ENCODE peak calls at places on chromosomes 16 and 17, in nine cellular contexts. One of them, this sample, is unnamed.

GRCh38 chr16:62213763-62214162 is 177.5 kb upstream of the CDH8 start:
- DNase-seq in central memory CD4-positive, alpha-beta T cell: no peak
- DNase-seq in ELF-1: peak
- DNase-seq in heart left ventricle: no peak
- DNase-seq in AG08396: no peak
- DNase-seq in posterior vena cava: no peak
- DNase-seq in naive thymus-derived CD8-positive, alpha-beta T cell: no peak
- DNase-seq in stimulated activated CD4-positive, alpha-beta T cell treated with anti-CD3 and anti-CD28 coated beads, TNF-alpha, amount 100 ng/mL, for 48 hours: no peak
- DNase-seq in stomach: no peak
- DNase-seq in this sample: no peak

GRCh38 chr17:38619937-38620550 is 14.3 kb upstream of the SRCIN1 start:
- DNase-seq in central memory CD4-positive, alpha-beta T cell: no peak
- DNase-seq in ELF-1: peak
- DNase-seq in heart left ventricle: no peak
- DNase-seq in AG08396: no peak
- DNase-seq in posterior vena cava: peak
- DNase-seq in naive thymus-derived CD8-positive, alpha-beta T cell: no peak
- DNase-seq in stimulated activated CD4-positive, alpha-beta T cell treated with anti-CD3 and anti-CD28 coated beads, TNF-alpha, amount 100 ng/mL, for 48 hours: no peak
- DNase-seq in stomach: no peak
- DNase-seq in this sample: no peak

GRCh38 chr17:57966875-57967274 is 11.7 kb upstream of the CUEDC1 start:
- DNase-seq in central memory CD4-positive, alpha-beta T cell: no peak
- DNase-seq in ELF-1: no peak
- DNase-seq in heart left ventricle: no peak
- DNase-seq in AG08396: no peak
- DNase-seq in posterior vena cava: no peak
- DNase-seq in naive thymus-derived CD8-positive, alpha-beta T cell: no peak
- DNase-seq in stimulated activated CD4-positive, alpha-beta T cell treated with anti-CD3 and anti-CD28 coated beads, TNF-alpha, amount 100 ng/mL, for 48 hours: no peak
- DNase-seq in stomach: no peak
- DNase-seq in this sample: no peak

GRCh38 chr16:24635900-24636610 is 93.4 kb upstream of the TNRC6A start:
- DNase-seq in central memory CD4-positive, alpha-beta T cell: no peak
- DNase-seq in ELF-1: no peak
- DNase-seq in heart left ventricle: peak
- DNase-seq in AG08396: peak
- DNase-seq in posterior vena cava: peak
- DNase-seq in naive thymus-derived CD8-positive, alpha-beta T cell: no peak
- DNase-seq in stimulated activated CD4-positive, alpha-beta T cell treated with anti-CD3 and anti-CD28 coated beads, TNF-alpha, amount 100 ng/mL, for 48 hours: no peak
- DNase-seq in stomach: peak
- DNase-seq in this sample: no peak

GRCh38 chr17:13311301-13311700 is 290.4 kb downstream of the HS3ST3A1 start:
- DNase-seq in central memory CD4-positive, alpha-beta T cell: no peak
- DNase-seq in ELF-1: no peak
- DNase-seq in heart left ventricle: no peak
- DNase-seq in AG08396: peak
- DNase-seq in posterior vena cava: no peak
- DNase-seq in naive thymus-derived CD8-positive, alpha-beta T cell: no peak
- DNase-seq in stimulated activated CD4-positive, alpha-beta T cell treated with anti-CD3 and anti-CD28 coated beads, TNF-alpha, amount 100 ng/mL, for 48 hours: no peak
- DNase-seq in stomach: no peak
- DNase-seq in this sample: no peak

GRCh38 chr16:85673529-85674417 is 15.0 kb downstream of the GINS2 start:
- DNase-seq in central memory CD4-positive, alpha-beta T cell: no peak
- DNase-seq in ELF-1: no peak
- DNase-seq in heart left ventricle: peak
- DNase-seq in AG08396: peak
- DNase-seq in posterior vena cava: peak
- DNase-seq in naive thymus-derived CD8-positive, alpha-beta T cell: no peak
- DNase-seq in stimulated activated CD4-positive, alpha-beta T cell treated with anti-CD3 and anti-CD28 coated beads, TNF-alpha, amount 100 ng/mL, for 48 hours: no peak
- DNase-seq in stomach: peak
- DNase-seq in this sample: no peak

GRCh38 chr16:84830765-84831384 is 11.1 kb downstream of the CRISPLD2 start:
- DNase-seq in central memory CD4-positive, alpha-beta T cell: no peak
- DNase-seq in ELF-1: no peak
- DNase-seq in heart left ventricle: no peak
- DNase-seq in AG08396: no peak
- DNase-seq in posterior vena cava: no peak
- DNase-seq in naive thymus-derived CD8-positive, alpha-beta T cell: no peak
- DNase-seq in stimulated activated CD4-positive, alpha-beta T cell treated with anti-CD3 and anti-CD28 coated beads, TNF-alpha, amount 100 ng/mL, for 48 hours: no peak
- DNase-seq in stomach: no peak
- DNase-seq in this sample: no peak

GRCh38 chr16:89292443-89293078 is 75.1 kb downstream of the ZNF778 start:
- DNase-seq in central memory CD4-positive, alpha-beta T cell: no peak
- DNase-seq in ELF-1: no peak
- DNase-seq in heart left ventricle: no peak
- DNase-seq in AG08396: no peak
- DNase-seq in posterior vena cava: no peak
- DNase-seq in naive thymus-derived CD8-positive, alpha-beta T cell: no peak
- DNase-seq in stimulated activated CD4-positive, alpha-beta T cell treated with anti-CD3 and anti-CD28 coated beads, TNF-alpha, amount 100 ng/mL, for 48 hours: no peak
- DNase-seq in stomach: peak
- DNase-seq in this sample: no peak

GRCh38 chr16:10817963-10818941 is at the start of gene TVP23A:
- DNase-seq in central memory CD4-positive, alpha-beta T cell: no peak
- DNase-seq in ELF-1: no peak
- DNase-seq in heart left ventricle: no peak
- DNase-seq in AG08396: no peak
- DNase-seq in posterior vena cava: no peak
- DNase-seq in naive thymus-derived CD8-positive, alpha-beta T cell: no peak
- DNase-seq in stimulated activated CD4-positive, alpha-beta T cell treated with anti-CD3 and anti-CD28 coated beads, TNF-alpha, amount 100 ng/mL, for 48 hours: no peak
- DNase-seq in stomach: no peak
- DNase-seq in this sample: no peak

GRCh38 chr17:66272699-66273390 is 29.6 kb upstream of the PRKCA start:
- DNase-seq in central memory CD4-positive, alpha-beta T cell: no peak
- DNase-seq in ELF-1: no peak
- DNase-seq in heart left ventricle: no peak
- DNase-seq in AG08396: peak
- DNase-seq in posterior vena cava: no peak
- DNase-seq in naive thymus-derived CD8-positive, alpha-beta T cell: no peak
- DNase-seq in stimulated activated CD4-positive, alpha-beta T cell treated with anti-CD3 and anti-CD28 coated beads, TNF-alpha, amount 100 ng/mL, for 48 hours: no peak
- DNase-seq in stomach: no peak
- DNase-seq in this sample: no peak

GRCh38 chr17:75455896-75456416 is 479 bp upstream of the TMEM94 start:
- DNase-seq in central memory CD4-positive, alpha-beta T cell: no peak
- DNase-seq in ELF-1: no peak
- DNase-seq in heart left ventricle: peak
- DNase-seq in AG08396: no peak
- DNase-seq in posterior vena cava: no peak
- DNase-seq in naive thymus-derived CD8-positive, alpha-beta T cell: no peak
- DNase-seq in stimulated activated CD4-positive, alpha-beta T cell treated with anti-CD3 and anti-CD28 coated beads, TNF-alpha, amount 100 ng/mL, for 48 hours: no peak
- DNase-seq in stomach: peak
- DNase-seq in this sample: no peak

GRCh38 chr17:58525239-58525638 is 10.8 kb upstream of the MTMR4 start:
- DNase-seq in central memory CD4-positive, alpha-beta T cell: no peak
- DNase-seq in ELF-1: peak
- DNase-seq in heart left ventricle: peak
- DNase-seq in AG08396: peak
- DNase-seq in posterior vena cava: peak
- DNase-seq in naive thymus-derived CD8-positive, alpha-beta T cell: no peak
- DNase-seq in stimulated activated CD4-positive, alpha-beta T cell treated with anti-CD3 and anti-CD28 coated beads, TNF-alpha, amount 100 ng/mL, for 48 hours: no peak
- DNase-seq in stomach: no peak
- DNase-seq in this sample: no peak

GRCh38 chr17:4163951-4164350 is 21.0 kb downstream of the CYB5D2 start:
- DNase-seq in central memory CD4-positive, alpha-beta T cell: no peak
- DNase-seq in ELF-1: no peak
- DNase-seq in heart left ventricle: no peak
- DNase-seq in AG08396: peak
- DNase-seq in posterior vena cava: peak
- DNase-seq in naive thymus-derived CD8-positive, alpha-beta T cell: no peak
- DNase-seq in stimulated activated CD4-positive, alpha-beta T cell treated with anti-CD3 and anti-CD28 coated beads, TNF-alpha, amount 100 ng/mL, for 48 hours: no peak
- DNase-seq in stomach: no peak
- DNase-seq in this sample: no peak

GRCh38 chr17:10149573-10150399 is 48.6 kb downstream of the GAS7 start:
- DNase-seq in central memory CD4-positive, alpha-beta T cell: no peak
- DNase-seq in ELF-1: no peak
- DNase-seq in heart left ventricle: no peak
- DNase-seq in AG08396: peak
- DNase-seq in posterior vena cava: no peak
- DNase-seq in naive thymus-derived CD8-positive, alpha-beta T cell: no peak
- DNase-seq in stimulated activated CD4-positive, alpha-beta T cell treated with anti-CD3 and anti-CD28 coated beads, TNF-alpha, amount 100 ng/mL, for 48 hours: no peak
- DNase-seq in stomach: no peak
- DNase-seq in this sample: no peak

GRCh38 chr16:57862698-57863433 is 60.6 kb upstream of the KIFC3 start:
- DNase-seq in central memory CD4-positive, alpha-beta T cell: no peak
- DNase-seq in ELF-1: peak
- DNase-seq in heart left ventricle: no peak
- DNase-seq in AG08396: no peak
- DNase-seq in posterior vena cava: no peak
- DNase-seq in naive thymus-derived CD8-positive, alpha-beta T cell: no peak
- DNase-seq in stimulated activated CD4-positive, alpha-beta T cell treated with anti-CD3 and anti-CD28 coated beads, TNF-alpha, amount 100 ng/mL, for 48 hours: no peak
- DNase-seq in stomach: no peak
- DNase-seq in this sample: no peak

GRCh38 chr17:42525221-42525620 is 10.8 kb upstream of the NAGLU start:
- DNase-seq in central memory CD4-positive, alpha-beta T cell: no peak
- DNase-seq in ELF-1: no peak
- DNase-seq in heart left ventricle: no peak
- DNase-seq in AG08396: no peak
- DNase-seq in posterior vena cava: peak
- DNase-seq in naive thymus-derived CD8-positive, alpha-beta T cell: no peak
- DNase-seq in stimulated activated CD4-positive, alpha-beta T cell treated with anti-CD3 and anti-CD28 coated beads, TNF-alpha, amount 100 ng/mL, for 48 hours: no peak
- DNase-seq in stomach: no peak
- DNase-seq in this sample: no peak

GRCh38 chr16:66266436-66267286 is 99.8 kb upstream of the CDH5 start:
- DNase-seq in central memory CD4-positive, alpha-beta T cell: no peak
- DNase-seq in ELF-1: peak
- DNase-seq in heart left ventricle: peak
- DNase-seq in AG08396: peak
- DNase-seq in posterior vena cava: peak
- DNase-seq in naive thymus-derived CD8-positive, alpha-beta T cell: no peak
- DNase-seq in stimulated activated CD4-positive, alpha-beta T cell treated with anti-CD3 and anti-CD28 coated beads, TNF-alpha, amount 100 ng/mL, for 48 hours: no peak
- DNase-seq in stomach: no peak
- DNase-seq in this sample: no peak

GRCh38 chr16:30691907-30692306 is 7.1 kb upstream of the SRCAP start:
- DNase-seq in central memory CD4-positive, alpha-beta T cell: no peak
- DNase-seq in ELF-1: no peak
- DNase-seq in heart left ventricle: no peak
- DNase-seq in AG08396: no peak
- DNase-seq in posterior vena cava: no peak
- DNase-seq in naive thymus-derived CD8-positive, alpha-beta T cell: no peak
- DNase-seq in stimulated activated CD4-positive, alpha-beta T cell treated with anti-CD3 and anti-CD28 coated beads, TNF-alpha, amount 100 ng/mL, for 48 hours: no peak
- DNase-seq in stomach: no peak
- DNase-seq in this sample: no peak

GRCh38 chr16:53090591-53091507 is 36.1 kb downstream of the CHD9 start:
- DNase-seq in central memory CD4-positive, alpha-beta T cell: no peak
- DNase-seq in ELF-1: no peak
- DNase-seq in heart left ventricle: peak
- DNase-seq in AG08396: peak
- DNase-seq in posterior vena cava: peak
- DNase-seq in naive thymus-derived CD8-positive, alpha-beta T cell: no peak
- DNase-seq in stimulated activated CD4-positive, alpha-beta T cell treated with anti-CD3 and anti-CD28 coated beads, TNF-alpha, amount 100 ng/mL, for 48 hours: no peak
- DNase-seq in stomach: peak
- DNase-seq in this sample: no peak